ENCODE peak calls at places on chromosome 6, in six cellular contexts. A is activated T-cell treated with anti-CD3 and anti-CD28 coated beads for 1 hour, F is upper lobe of right lung, L is mammary epithelial cell, J is lower leg skin, V is T follicular helper cell. M is an unnamed sample.

GRCh38 chr6:36094786-36095496 is 35.4 kb upstream of the MAPK13 start:
- DNase-seq in A (peak), F (peak), L (peak), J (peak), V (peak), M (peak)

GRCh38 chr6:112665815-112666214 is 318.7 kb downstream of the RFPL4B start:
- DNase-seq in A (no peak), F (no peak), L (peak), J (no peak), V (no peak), M (no peak)

GRCh38 chr6:163750436-163751031 is 336.0 kb downstream of the QKI start:
- DNase-seq in A (no peak), F (no peak), L (peak), J (no peak), V (no peak), M (no peak)

GRCh38 chr6:122877302-122877701 is 88.2 kb downstream of the SMPDL3A start:
- DNase-seq in A (no peak), F (no peak), L (no peak), J (no peak), V (no peak), M (no peak)

GRCh38 chr6:168419569-168419968 is 21.4 kb upstream of the SMOC2 start:
- DNase-seq in A (no peak), F (no peak), L (no peak), J (no peak), V (no peak), M (no peak)

GRCh38 chr6:142960098-142960497 is 15.1 kb upstream of the HIVEP2 start:
- DNase-seq in A (no peak), F (no peak), L (peak), J (no peak), V (no peak), M (peak)

GRCh38 chr6:170290306-170291128 is at the start of gene DLL1:
- DNase-seq in A (peak), F (no peak), L (peak), J (no peak), V (no peak), M (no peak)

GRCh38 chr6:169487579-169488205 is 214.1 kb downstream of the WDR27 start:
- DNase-seq in A (no peak), F (no peak), L (no peak), J (no peak), V (no peak), M (no peak)

GRCh38 chr6:99019341-99019740 is 71.6 kb upstream of the FBXL4 start:
- DNase-seq in A (no peak), F (no peak), L (peak), J (no peak), V (no peak), M (peak)

GRCh38 chr6:15066433-15067337 is 179.2 kb upstream of the JARID2 start:
- DNase-seq in A (no peak), F (peak), L (peak), J (no peak), V (no peak), M (no peak)

GRCh38 chr6:29749668-29750067 is 26.4 kb downstream of the HLA-F start:
- DNase-seq in A (no peak), F (no peak), L (no peak), J (no peak), V (no peak), M (no peak)

GRCh38 chr6:290111-290932 is 2.0 kb upstream of the DUSP22 start:
- DNase-seq in A (no peak), F (no peak), L (no peak), J (no peak), V (no peak), M (no peak)

GRCh38 chr6:111736005-111736607 is 130.4 kb upstream of the TRAF3IP2 start:
- DNase-seq in A (no peak), F (no peak), L (no peak), J (no peak), V (no peak), M (no peak)

GRCh38 chr6:85390105-85390728 is 59.7 kb upstream of the NT5E start:
- DNase-seq in A (no peak), F (no peak), L (no peak), J (no peak), V (no peak), M (no peak)

GRCh38 chr6:119347466-119348307 is 1.9 kb downstream of the MAN1A1 start:
- DNase-seq in A (peak), F (peak), L (no peak), J (peak), V (no peak), M (no peak)

GRCh38 chr6:6057442-6058053 is 50.8 kb upstream of the NRN1 start:
- DNase-seq in A (no peak), F (no peak), L (peak), J (no peak), V (no peak), M (peak)

GRCh38 chr6:128400875-128401274 is 119.5 kb downstream of the PTPRK start:
- DNase-seq in A (no peak), F (no peak), L (no peak), J (no peak), V (no peak), M (no peak)

GRCh38 chr6:16333580-16333979 is 95.2 kb downstream of the GMPR start:
- DNase-seq in A (no peak), F (no peak), L (peak), J (peak), V (no peak), M (no peak)

GRCh38 chr6:106082735-106083398 is 3.3 kb upstream of the PRDM1 start:
- DNase-seq in A (no peak), F (no peak), L (peak), J (no peak), V (no peak), M (peak)

GRCh38 chr6:150987371-150987828 is 121.9 kb downstream of the MTHFD1L start:
- DNase-seq in A (no peak), F (no peak), L (peak), J (no peak), V (no peak), M (no peak)

GRCh38 chr6:146775227-146775626 is 176.5 kb downstream of the ADGB start:
- DNase-seq in A (no peak), F (no peak), L (no peak), J (no peak), V (no peak), M (no peak)

GRCh38 chr6:5050009-5050408 is 35.1 kb upstream of the PPP1R3G start:
- DNase-seq in A (no peak), F (no peak), L (no peak), J (no peak), V (no peak), M (no peak)

GRCh38 chr6:115969207-115969929 is 91.3 kb downstream of the FRK start:
- DNase-seq in A (no peak), F (no peak), L (no peak), J (no peak), V (no peak), M (no peak)

GRCh38 chr6:135162678-135163439 is 18.2 kb upstream of the MYB start:
- DNase-seq in A (peak), F (no peak), L (no peak), J (no peak), V (no peak), M (no peak)

GRCh38 chr6:111662192-111662793 is 56.6 kb upstream of the TRAF3IP2 start:
- DNase-seq in A (no peak), F (no peak), L (no peak), J (no peak), V (no peak), M (no peak)

GRCh38 chr6:142303191-142303564 is 1.4 kb downstream of the ADGRG6 start:
- DNase-seq in A (no peak), F (no peak), L (peak), J (no peak), V (no peak), M (no peak)

GRCh38 chr6:46652232-46652602 is 401 bp downstream of the CYP39A1 start:
- DNase-seq in A (no peak), F (no peak), L (no peak), J (no peak), V (no peak), M (no peak)

GRCh38 chr6:90691823-90692222 is 105.0 kb upstream of the MAP3K7 start:
- DNase-seq in A (no peak), F (no peak), L (peak), J (no peak), V (no peak), M (no peak)

GRCh38 chr6:161922631-161923119 is 648.8 kb upstream of the AGPAT4 start:
- DNase-seq in A (no peak), F (no peak), L (peak), J (no peak), V (no peak), M (peak)

M was measured in HS-5.